ENCODE peak calls at places on chromosome 3, in six cellular contexts. X is H9, A is IMR-90, O is mesendoderm, I is mesenchymal stem cell, L is H1. W is an unnamed sample.

GRCh38 chr3:108202834-108203233 is 19.4 kb downstream of the IFT57 start:
- DNase-seq in A (peak), O (peak), I (no peak), X (peak), L (peak), W (no peak)

GRCh38 chr3:64975138-64975537 is 287.3 kb upstream of the ADAMTS9 start:
- DNase-seq in L (no peak), X (no peak), A (no peak), O (no peak), I (no peak), W (no peak)

GRCh38 chr3:94146455-94146854 is 83.6 kb downstream of the NSUN3 start:
- DNase-seq in X (no peak), O (no peak), L (no peak), I (no peak), A (no peak), W (no peak)

GRCh38 chr3:20100106-20100605 is 59.9 kb downstream of the KAT2B start:
- DNase-seq in O (no peak), X (no peak), A (no peak), L (no peak), I (no peak), W (no peak)

GRCh38 chr3:27542469-27542868 is 58.3 kb upstream of the SLC4A7 start:
- DNase-seq in A (no peak), O (no peak), X (no peak), L (no peak), I (no peak), W (no peak)

GRCh38 chr3:127406309-127407025 is 118.6 kb upstream of the PRR20G start:
- DNase-seq in I (no peak), A (peak), O (peak), L (no peak), X (peak), W (no peak)

GRCh38 chr3:172038823-172039222 is 555 bp upstream of the FNDC3B start:
- DNase-seq in I (peak), X (peak), L (no peak), O (peak), A (peak), W (no peak)

GRCh38 chr3:141087071-141087824 is 36.1 kb downstream of the SPSB4 start:
- DNase-seq in A (no peak), I (peak), L (no peak), O (no peak), X (no peak), W (no peak)

GRCh38 chr3:123449092-123449985 is 449 bp upstream of the ADCY5 start:
- DNase-seq in X (peak), I (peak), O (peak), A (peak), L (peak), W (peak)

GRCh38 chr3:155196131-155197075 is 97.1 kb downstream of the STRIT1 start:
- DNase-seq in X (no peak), A (no peak), I (no peak), O (peak), L (no peak), W (no peak)

GRCh38 chr3:105466495-105467080 is 99.9 kb downstream of the ALCAM start:
- DNase-seq in L (no peak), O (no peak), I (no peak), A (no peak), X (no peak), W (no peak)

GRCh38 chr3:17639257-17639656 is 103.2 kb downstream of the TBC1D5 start:
- DNase-seq in L (no peak), I (peak), A (peak), O (no peak), X (no peak), W (no peak)

GRCh38 chr3:110059431-110059830 is 722.1 kb upstream of the DPPA4 start:
- DNase-seq in O (no peak), A (no peak), I (no peak), X (no peak), L (no peak), W (no peak)

DNA sequence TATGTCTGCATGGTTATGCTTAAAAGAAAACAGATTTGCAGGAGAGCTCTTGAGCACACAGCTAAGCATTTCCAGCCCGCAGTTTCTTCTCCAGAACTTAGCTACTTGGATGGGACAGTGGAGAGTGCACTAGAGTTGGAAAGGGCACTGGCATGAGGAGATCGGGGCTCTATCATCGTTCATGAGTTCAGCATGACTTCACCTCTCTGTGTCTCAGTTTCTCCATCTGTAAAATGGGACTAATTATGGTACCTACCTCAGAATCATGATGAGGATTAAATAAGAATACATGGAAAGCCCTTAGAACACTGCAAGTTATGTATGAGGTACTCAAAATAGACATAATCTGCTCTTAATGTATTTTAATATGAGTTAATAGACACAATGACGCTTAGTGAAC is 69.9 kb downstream of the CMTM8 start:
- DNase-seq in L (no peak), O (no peak), A (no peak), I (no peak), X (no peak), W (no peak)
- H2BK5ac ChIP-seq in L (no peak), O (no peak), A (no peak), I (no peak), X (no peak), W (no peak)

DNA sequence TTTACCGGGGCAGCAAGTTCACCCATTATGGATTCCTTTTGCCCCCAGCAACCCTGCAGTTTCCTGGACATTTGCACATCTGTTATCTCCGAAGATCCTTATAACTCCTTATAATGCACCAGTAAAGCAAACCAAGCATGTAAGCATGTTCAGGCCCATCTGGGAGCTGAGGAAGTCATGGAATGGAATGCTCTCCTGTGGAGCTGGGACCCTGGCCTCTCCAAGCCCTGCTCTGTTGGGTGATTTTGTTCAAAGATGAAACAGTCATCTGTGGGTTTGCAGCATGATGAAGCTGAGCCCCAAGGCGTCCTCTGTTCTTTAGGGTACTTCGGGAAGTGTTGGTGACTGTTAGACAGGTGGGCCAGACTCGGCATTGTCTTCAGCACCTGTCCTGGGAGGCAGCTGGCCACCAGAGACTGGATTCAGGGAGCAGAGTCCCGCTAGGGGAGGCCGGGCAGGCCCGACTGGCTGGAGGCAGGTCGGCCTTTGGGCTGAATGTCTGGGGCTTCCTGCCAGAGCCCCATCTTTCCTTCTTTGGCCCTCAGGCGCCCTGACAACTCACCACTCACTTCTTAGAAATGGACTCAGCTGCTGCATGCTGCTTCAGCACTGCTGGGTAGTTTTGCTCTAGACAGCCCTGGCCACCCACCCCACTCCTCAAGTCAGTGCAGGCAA is 3.9 kb downstream of the DNAH1 start:
- DNase-seq in O (no peak), I (no peak), L (no peak), A (no peak), X (no peak), W (no peak)
- H2BK15ac ChIP-seq in O (no peak), I (no peak), L (no peak), A (no peak), X (no peak), W (peak)

GRCh38 chr3:187739125-187739560 is 6.1 kb downstream of the BCL6 start:
- DNase-seq in L (peak), A (no peak), X (no peak), O (no peak), I (no peak), W (peak)

GRCh38 chr3:187740446-187741399 is 4.5 kb downstream of the BCL6 start:
- DNase-seq in A (peak), L (peak), O (peak), I (peak), X (peak), W (peak)

GRCh38 chr3:187738400-187739124 is 6.7 kb downstream of the BCL6 start:
- DNase-seq in A (peak), X (peak), L (peak), I (peak), O (peak), W (peak)

GRCh38 chr3:187738089-187738399 is 7.2 kb downstream of the BCL6 start:
- DNase-seq in L (no peak), I (no peak), O (no peak), A (no peak), X (no peak), W (no peak)

GRCh38 chr3:187739561-187740445 is 5.5 kb downstream of the BCL6 start:
- DNase-seq in L (peak), I (peak), O (peak), A (peak), X (peak), W (peak)
- H2BK5ac ChIP-seq in L (peak), I (no peak), O (peak), A (peak), X (no peak), W (no peak)

GRCh38 chr3:171023566-171023965 is 3.0 kb downstream of the SLC2A2 start:
- DNase-seq in A (no peak), I (no peak), O (no peak), L (no peak), X (no peak), W (no peak)
- H2BK15ac ChIP-seq in A (no peak), I (no peak), O (no peak), L (no peak), X (no peak), W (no peak)

DNA sequence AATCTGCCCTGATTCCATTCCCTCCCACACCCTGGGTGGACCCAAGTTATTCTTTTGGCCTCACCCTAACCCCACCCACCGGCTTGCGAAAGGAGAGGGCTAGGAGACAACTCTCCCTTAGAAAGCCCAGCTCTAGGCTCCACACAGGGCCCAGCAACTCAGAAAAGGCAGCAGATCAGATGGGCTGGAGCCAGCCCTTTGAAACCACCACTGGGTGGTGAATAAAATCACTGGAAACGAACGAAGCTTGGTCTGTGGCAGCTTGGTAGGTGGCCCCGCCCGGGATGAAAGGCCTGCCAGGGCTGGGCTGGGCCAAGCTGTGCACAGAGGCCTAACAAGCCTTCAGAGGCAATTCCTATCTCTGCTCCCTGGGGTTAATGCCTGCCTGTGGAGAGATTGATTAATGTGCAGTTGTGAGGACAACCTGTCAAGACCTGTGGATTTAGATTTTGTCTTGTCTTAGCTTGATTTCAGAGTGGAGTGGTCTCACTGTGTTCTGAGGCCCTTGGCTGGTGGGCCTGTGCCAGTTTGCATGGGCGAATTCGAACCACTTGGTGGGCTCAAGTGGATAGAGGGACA is 38.8 kb downstream of the BHLHE40 start:
- DNase-seq in L (no peak), X (no peak), O (peak), A (no peak), I (no peak), W (no peak)
- H2BK5ac ChIP-seq in L (no peak), X (no peak), O (peak), A (peak), I (no peak), W (no peak)

GRCh38 chr3:177793451-177793850 is 596.2 kb upstream of the TBL1XR1 start:
- DNase-seq in X (no peak), A (no peak), I (no peak), L (no peak), O (no peak), W (no peak)

GRCh38 chr3:177792363-177793030 is 595.2 kb upstream of the TBL1XR1 start:
- DNase-seq in X (no peak), I (no peak), A (peak), L (no peak), O (no peak), W (no peak)

GRCh38 chr3:177800565-177800964 is 603.3 kb upstream of the TBL1XR1 start:
- DNase-seq in A (peak), O (no peak), L (no peak), X (no peak), I (no peak), W (no peak)

GRCh38 chr3:177795866-177796265 is 598.6 kb upstream of the TBL1XR1 start:
- DNase-seq in O (no peak), L (no peak), I (no peak), A (no peak), X (no peak), W (no peak)
- H2BK15ac ChIP-seq in O (no peak), L (no peak), I (no peak), A (no peak), X (no peak), W (no peak)

DNA sequence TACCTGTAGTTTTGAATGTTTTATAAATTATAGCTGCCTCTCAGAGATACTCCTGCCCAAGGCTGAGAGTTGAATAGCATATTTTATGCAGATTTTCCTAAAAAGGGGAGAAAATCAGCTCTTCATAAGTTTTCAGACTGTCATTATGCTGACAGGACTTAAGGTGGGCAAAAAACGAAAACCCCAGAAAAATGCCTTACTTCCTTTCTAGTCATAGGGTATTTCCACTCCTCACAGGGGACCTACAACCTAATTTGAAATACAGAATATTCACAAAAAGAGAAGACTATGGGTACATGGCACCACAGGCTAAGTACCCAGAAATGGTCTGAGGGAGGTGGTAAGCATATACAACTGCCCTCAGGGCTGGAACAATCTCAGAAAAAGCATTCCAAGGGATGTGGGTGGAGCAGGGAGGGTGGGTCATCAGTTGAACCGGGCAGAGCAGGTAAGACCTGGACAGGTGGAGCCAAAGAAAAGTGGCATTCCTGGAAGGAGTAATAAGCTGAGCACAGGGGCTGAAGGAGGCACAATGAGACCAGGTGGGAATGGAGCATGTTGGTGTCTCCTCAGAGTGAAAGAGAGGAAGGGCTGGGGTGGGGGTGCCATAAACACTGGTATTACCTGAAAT is 10.6 kb upstream of the OXSR1 start:
- DNase-seq in X (no peak), L (peak), O (no peak), A (no peak), I (no peak), W (no peak)
- H2BK5ac ChIP-seq in X (no peak), L (no peak), O (no peak), A (no peak), I (no peak), W (no peak)

DNA sequence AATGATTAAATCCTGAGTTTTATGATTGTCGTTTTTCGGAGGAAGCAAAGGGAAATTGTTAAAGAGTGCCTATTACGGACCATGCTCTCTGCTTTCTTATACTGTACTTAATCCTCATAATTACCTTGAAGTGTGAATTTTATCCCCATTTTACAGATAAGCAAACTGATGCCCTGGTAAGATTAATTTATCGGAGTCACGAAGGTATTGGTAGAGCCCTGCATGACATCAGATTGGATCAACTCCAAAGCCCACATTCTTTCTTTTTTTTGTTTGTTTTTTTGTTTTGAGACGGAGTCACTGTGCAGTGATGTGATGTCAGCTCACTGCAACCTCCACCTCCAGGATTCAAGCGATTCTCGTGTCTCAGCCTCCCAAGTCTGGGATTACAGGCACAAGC is 1.6 kb upstream of the GNB4 start:
- DNase-seq in X (no peak), I (no peak), L (no peak), O (no peak), A (no peak), W (no peak)
- H2BK15ac ChIP-seq in X (no peak), I (no peak), L (no peak), O (no peak), A (no peak), W (no peak)